ENCODE peak calls at places on chromosomes 5 and 9, in five cellular contexts. One of them, this sample, is unnamed.

GRCh38 chr9:87285183-87285582 is 212.5 kb upstream of the DAPK1 start:
- DNase-seq in NCI-H1436: no peak
- DNase-seq in activated gamma-delta T cell treated with anti-CD3 and anti-CD28 coated beads, Interleukin-2, amount 50 U/mL, for 16 hours: no peak
- DNase-seq in activated CD8-positive, alpha-beta memory T cell treated with anti-CD3 and anti-CD28 coated beads, Interleukin-2, amount 50 U/mL, for 48 hours: no peak
- DNase-seq in right cardiac atrium: no peak
- DNase-seq in this sample: no peak

GRCh38 chr9:134040176-134040565 is 14.9 kb downstream of the BRD3OS start:
- DNase-seq in activated CD8-positive, alpha-beta memory T cell treated with anti-CD3 and anti-CD28 coated beads, Interleukin-2, amount 50 U/mL, for 48 hours: no peak
- DNase-seq in activated gamma-delta T cell treated with anti-CD3 and anti-CD28 coated beads, Interleukin-2, amount 50 U/mL, for 16 hours: no peak
- DNase-seq in right cardiac atrium: peak; percentile 34
- DNase-seq in NCI-H1436: no peak
- DNase-seq in this sample: no peak

GRCh38 chr9:130870491-130871381 is 25.9 kb downstream of the QRFP start:
- DNase-seq in activated CD8-positive, alpha-beta memory T cell treated with anti-CD3 and anti-CD28 coated beads, Interleukin-2, amount 50 U/mL, for 48 hours: no peak
- DNase-seq in right cardiac atrium: no peak
- DNase-seq in activated gamma-delta T cell treated with anti-CD3 and anti-CD28 coated beads, Interleukin-2, amount 50 U/mL, for 16 hours: no peak
- DNase-seq in NCI-H1436: no peak
- DNase-seq in this sample: no peak

GRCh38 chr5:179241175-179241574 is 104.1 kb downstream of the ADAMTS2 start:
- DNase-seq in right cardiac atrium: peak; percentile 53
- DNase-seq in activated gamma-delta T cell treated with anti-CD3 and anti-CD28 coated beads, Interleukin-2, amount 50 U/mL, for 16 hours: no peak
- DNase-seq in activated CD8-positive, alpha-beta memory T cell treated with anti-CD3 and anti-CD28 coated beads, Interleukin-2, amount 50 U/mL, for 48 hours: no peak
- DNase-seq in NCI-H1436: no peak
- DNase-seq in this sample: no peak

GRCh38 chr5:170252710-170253350 is 20.0 kb downstream of the C5orf58 start:
- DNase-seq in right cardiac atrium: no peak
- DNase-seq in activated gamma-delta T cell treated with anti-CD3 and anti-CD28 coated beads, Interleukin-2, amount 50 U/mL, for 16 hours: no peak
- DNase-seq in activated CD8-positive, alpha-beta memory T cell treated with anti-CD3 and anti-CD28 coated beads, Interleukin-2, amount 50 U/mL, for 48 hours: no peak
- DNase-seq in NCI-H1436: no peak
- DNase-seq in this sample: no peak

GRCh38 chr5:106545325-106545724 is 1125.4 kb downstream of the EFNA5 start:
- DNase-seq in NCI-H1436: no peak
- DNase-seq in right cardiac atrium: no peak
- DNase-seq in activated gamma-delta T cell treated with anti-CD3 and anti-CD28 coated beads, Interleukin-2, amount 50 U/mL, for 16 hours: no peak
- DNase-seq in activated CD8-positive, alpha-beta memory T cell treated with anti-CD3 and anti-CD28 coated beads, Interleukin-2, amount 50 U/mL, for 48 hours: no peak
- DNase-seq in this sample: no peak

GRCh38 chr5:149271195-149271716 is 403 bp upstream of the AFAP1L1 start:
- DNase-seq in right cardiac atrium: no peak
- DNase-seq in NCI-H1436: no peak
- DNase-seq in activated gamma-delta T cell treated with anti-CD3 and anti-CD28 coated beads, Interleukin-2, amount 50 U/mL, for 16 hours: no peak
- DNase-seq in activated CD8-positive, alpha-beta memory T cell treated with anti-CD3 and anti-CD28 coated beads, Interleukin-2, amount 50 U/mL, for 48 hours: peak; percentile 52
- DNase-seq in this sample: no peak

GRCh38 chr9:34249274-34249673 is 70.4 kb downstream of the UBAP1 start:
- DNase-seq in activated gamma-delta T cell treated with anti-CD3 and anti-CD28 coated beads, Interleukin-2, amount 50 U/mL, for 16 hours: no peak
- DNase-seq in activated CD8-positive, alpha-beta memory T cell treated with anti-CD3 and anti-CD28 coated beads, Interleukin-2, amount 50 U/mL, for 48 hours: no peak
- DNase-seq in right cardiac atrium: no peak
- DNase-seq in NCI-H1436: no peak
- DNase-seq in this sample: no peak

GRCh38 chr9:115002371-115003120 is 72.2 kb upstream of the TNFSF8 start:
- DNase-seq in right cardiac atrium: no peak
- DNase-seq in activated CD8-positive, alpha-beta memory T cell treated with anti-CD3 and anti-CD28 coated beads, Interleukin-2, amount 50 U/mL, for 48 hours: no peak
- DNase-seq in activated gamma-delta T cell treated with anti-CD3 and anti-CD28 coated beads, Interleukin-2, amount 50 U/mL, for 16 hours: no peak
- DNase-seq in NCI-H1436: no peak
- DNase-seq in this sample: no peak

GRCh38 chr5:147685991-147686390 is 96.5 kb downstream of the JAKMIP2 start:
- DNase-seq in activated CD8-positive, alpha-beta memory T cell treated with anti-CD3 and anti-CD28 coated beads, Interleukin-2, amount 50 U/mL, for 48 hours: no peak
- DNase-seq in activated gamma-delta T cell treated with anti-CD3 and anti-CD28 coated beads, Interleukin-2, amount 50 U/mL, for 16 hours: no peak
- DNase-seq in NCI-H1436: no peak
- DNase-seq in right cardiac atrium: no peak
- DNase-seq in this sample: no peak

GRCh38 chr5:150079655-150080461 is 6.5 kb downstream of the CSF1R start:
- DNase-seq in activated gamma-delta T cell treated with anti-CD3 and anti-CD28 coated beads, Interleukin-2, amount 50 U/mL, for 16 hours: no peak
- DNase-seq in right cardiac atrium: no peak
- DNase-seq in NCI-H1436: no peak
- DNase-seq in activated CD8-positive, alpha-beta memory T cell treated with anti-CD3 and anti-CD28 coated beads, Interleukin-2, amount 50 U/mL, for 48 hours: no peak
- DNase-seq in this sample: no peak

GRCh38 chr5:54836959-54837534 is 148.3 kb downstream of the ESM1 start:
- DNase-seq in activated gamma-delta T cell treated with anti-CD3 and anti-CD28 coated beads, Interleukin-2, amount 50 U/mL, for 16 hours: no peak
- DNase-seq in right cardiac atrium: no peak
- DNase-seq in NCI-H1436: no peak
- DNase-seq in activated CD8-positive, alpha-beta memory T cell treated with anti-CD3 and anti-CD28 coated beads, Interleukin-2, amount 50 U/mL, for 48 hours: no peak
- DNase-seq in this sample: no peak

GRCh38 chr5:35129276-35129675 is 81.5 kb upstream of the AGXT2 start:
- DNase-seq in activated gamma-delta T cell treated with anti-CD3 and anti-CD28 coated beads, Interleukin-2, amount 50 U/mL, for 16 hours: no peak
- DNase-seq in activated CD8-positive, alpha-beta memory T cell treated with anti-CD3 and anti-CD28 coated beads, Interleukin-2, amount 50 U/mL, for 48 hours: no peak
- DNase-seq in NCI-H1436: no peak
- DNase-seq in right cardiac atrium: no peak
- DNase-seq in this sample: no peak

GRCh38 chr5:35947085-35947484 is 8.7 kb upstream of the CAPSL start:
- DNase-seq in NCI-H1436: no peak
- DNase-seq in right cardiac atrium: no peak
- DNase-seq in activated gamma-delta T cell treated with anti-CD3 and anti-CD28 coated beads, Interleukin-2, amount 50 U/mL, for 16 hours: no peak
- DNase-seq in activated CD8-positive, alpha-beta memory T cell treated with anti-CD3 and anti-CD28 coated beads, Interleukin-2, amount 50 U/mL, for 48 hours: no peak
- DNase-seq in this sample: no peak

GRCh38 chr9:105385372-105385985 is 62.4 kb upstream of the FSD1L start:
- DNase-seq in activated gamma-delta T cell treated with anti-CD3 and anti-CD28 coated beads, Interleukin-2, amount 50 U/mL, for 16 hours: no peak
- DNase-seq in NCI-H1436: no peak
- DNase-seq in activated CD8-positive, alpha-beta memory T cell treated with anti-CD3 and anti-CD28 coated beads, Interleukin-2, amount 50 U/mL, for 48 hours: no peak
- DNase-seq in right cardiac atrium: no peak
- DNase-seq in this sample: no peak

GRCh38 chr5:172379481-172379880 is 74.8 kb downstream of the SH3PXD2B start:
- DNase-seq in right cardiac atrium: no peak
- DNase-seq in activated CD8-positive, alpha-beta memory T cell treated with anti-CD3 and anti-CD28 coated beads, Interleukin-2, amount 50 U/mL, for 48 hours: no peak
- DNase-seq in NCI-H1436: no peak
- DNase-seq in activated gamma-delta T cell treated with anti-CD3 and anti-CD28 coated beads, Interleukin-2, amount 50 U/mL, for 16 hours: no peak
- DNase-seq in this sample: no peak

GRCh38 chr9:137721899-137722298 is 103.1 kb downstream of the EHMT1 start:
- DNase-seq in activated CD8-positive, alpha-beta memory T cell treated with anti-CD3 and anti-CD28 coated beads, Interleukin-2, amount 50 U/mL, for 48 hours: no peak
- DNase-seq in right cardiac atrium: no peak
- DNase-seq in activated gamma-delta T cell treated with anti-CD3 and anti-CD28 coated beads, Interleukin-2, amount 50 U/mL, for 16 hours: no peak
- DNase-seq in NCI-H1436: no peak
- DNase-seq in this sample: no peak

GRCh38 chr5:117667105-117667504 is 1092.5 kb upstream of the SEMA6A start:
- DNase-seq in right cardiac atrium: no peak
- DNase-seq in NCI-H1436: no peak
- DNase-seq in activated gamma-delta T cell treated with anti-CD3 and anti-CD28 coated beads, Interleukin-2, amount 50 U/mL, for 16 hours: no peak
- DNase-seq in activated CD8-positive, alpha-beta memory T cell treated with anti-CD3 and anti-CD28 coated beads, Interleukin-2, amount 50 U/mL, for 48 hours: no peak
- DNase-seq in this sample: no peak

GRCh38 chr5:178324481-178325310 is 92.1 kb upstream of the PHYKPL start:
- DNase-seq in activated gamma-delta T cell treated with anti-CD3 and anti-CD28 coated beads, Interleukin-2, amount 50 U/mL, for 16 hours: no peak
- DNase-seq in right cardiac atrium: peak; percentile 51
- DNase-seq in NCI-H1436: no peak
- DNase-seq in activated CD8-positive, alpha-beta memory T cell treated with anti-CD3 and anti-CD28 coated beads, Interleukin-2, amount 50 U/mL, for 48 hours: no peak
- DNase-seq in this sample: no peak

GRCh38 chr9:2473691-2474090 is 147.9 kb upstream of the VLDLR start:
- DNase-seq in right cardiac atrium: no peak
- DNase-seq in activated CD8-positive, alpha-beta memory T cell treated with anti-CD3 and anti-CD28 coated beads, Interleukin-2, amount 50 U/mL, for 48 hours: no peak
- DNase-seq in activated gamma-delta T cell treated with anti-CD3 and anti-CD28 coated beads, Interleukin-2, amount 50 U/mL, for 16 hours: no peak
- DNase-seq in NCI-H1436: no peak
- DNase-seq in this sample: no peak